ENCODE peak calls at places on chromosome 13, in six cellular contexts. B is psoas muscle, S is heart right ventricle, V is breast epithelium, Y is AG09319, Q is COR-L47. M is an unnamed sample.

GRCh38 chr13:26656919-26657318 is 99.4 kb downstream of the WASF3 start:
- DNase-seq in B (no peak), S (no peak), V (no peak), Y (peak; percentile 20), Q (peak; percentile 25), M (peak; percentile 41)

GRCh38 chr13:61927648-61928047 is 512.0 kb upstream of the PCDH20 start:
- DNase-seq in B (no peak), S (no peak), V (no peak), Y (no peak), Q (no peak), M (no peak)

GRCh38 chr13:74434782-74435181 is 300.6 kb upstream of the KLF12 start:
- DNase-seq in B (no peak), S (no peak), V (no peak), Y (no peak), Q (no peak), M (no peak)

GRCh38 chr13:109807345-109807744 is 21.0 kb upstream of the IRS2 start:
- DNase-seq in B (no peak), S (no peak), V (no peak), Y (no peak), Q (no peak), M (no peak)

GRCh38 chr13:23020246-23020843 is 160.4 kb upstream of the SGCG start:
- DNase-seq in B (no peak), S (no peak), V (peak; percentile 19), Y (peak; percentile 10), Q (peak; percentile 7), M (peak; percentile 66)

GRCh38 chr13:50080158-50080855 is 65.1 kb downstream of the KCNRG start:
- DNase-seq in B (no peak), S (no peak), V (no peak), Y (no peak), Q (peak; percentile 10), M (no peak)

GRCh38 chr13:44498969-44499368 is 77.2 kb downstream of the TSC22D1 start:
- DNase-seq in B (no peak), S (no peak), V (no peak), Y (no peak), Q (no peak), M (no peak)

GRCh38 chr13:51158923-51159322 is 47.8 kb upstream of the C13orf42 start:
- DNase-seq in B (no peak), S (no peak), V (no peak), Y (no peak), Q (no peak), M (no peak)

GRCh38 chr13:45276887-45277286 is 64.1 kb downstream of the TPT1 start:
- DNase-seq in B (no peak), S (no peak), V (no peak), Y (no peak), Q (no peak), M (no peak)

GRCh38 chr13:42821437-42821836 is 40.1 kb downstream of the FAM216B start:
- DNase-seq in B (no peak), S (no peak), V (no peak), Y (peak; percentile 60), Q (no peak), M (peak; percentile 64)

GRCh38 chr13:98480915-98481510 is 95.9 kb downstream of the STK24 start:
- DNase-seq in B (no peak), S (no peak), V (no peak), Y (no peak), Q (no peak), M (no peak)

GRCh38 chr13:98180092-98180491 is 3.0 kb upstream of the RNF113B start:
- DNase-seq in B (no peak), S (no peak), V (no peak), Y (no peak), Q (no peak), M (no peak)

GRCh38 chr13:74867460-74867859 is 614.5 kb downstream of the TBC1D4 start:
- DNase-seq in B (no peak), S (no peak), V (no peak), Y (no peak), Q (no peak), M (peak; percentile 82)

GRCh38 chr13:77325371-77325941 is 1.4 kb downstream of the MYCBP2 start:
- DNase-seq in B (no peak), S (no peak), V (no peak), Y (no peak), Q (no peak), M (peak; percentile 13)

GRCh38 chr13:50518791-50519201 is 324.7 kb downstream of the DLEU7 start:
- DNase-seq in B (no peak), S (no peak), V (no peak), Y (no peak), Q (no peak), M (no peak)

GRCh38 chr13:20160346-20161274 is at the start of gene GJA3:
- DNase-seq in B (no peak), S (peak; percentile 66), V (no peak), Y (no peak), Q (no peak), M (peak; percentile 48)

GRCh38 chr13:103931885-103932284 is 865.7 kb upstream of the SLC10A2 start:
- DNase-seq in B (no peak), S (no peak), V (no peak), Y (no peak), Q (no peak), M (no peak)

GRCh38 chr13:56586966-56587365 is 553.8 kb upstream of the PRR20A start:
- DNase-seq in B (no peak), S (no peak), V (no peak), Y (no peak), Q (no peak), M (no peak)